ENCODE peak calls at places on chromosomes 7 and 10, in five cellular contexts. F is MM.1S, P is HepG2, G is testis, M is GM23248. X is an unnamed sample. For H3K4me1, the result is how much of the 10 kb centered on the place peaks cover.

GRCh38 chr7:1663857-1664651 is 6.0 kb upstream of the ELFN1 start:
- DNase-seq in F (no peak), P (no peak), G (no peak), M (no peak), X (no peak)

GRCh38 chr10:132812544-132812943 is 26.6 kb upstream of the NKX6-2 start:
- DNase-seq in F (no peak), P (no peak), G (no peak), M (no peak), X (no peak)

GRCh38 chr10:95793401-95794045 is 37.6 kb downstream of the ENTPD1 start:
- DNase-seq in F (no peak), P (no peak), G (peak), M (no peak), X (peak)

GRCh38 chr7:127803626-127804025 is 151.6 kb downstream of the SND1 start:
- DNase-seq in F (no peak), P (no peak), G (no peak), M (peak), X (no peak)

GRCh38 chr7:36684951-36685350 is 39.3 kb downstream of the AOAH start:
- DNase-seq in F (no peak), P (no peak), G (no peak), M (no peak), X (no peak)

GRCh38 chr7:158729646-158730382 is 25.2 kb upstream of the NCAPG2 start:
- DNase-seq in F (no peak), P (no peak), G (no peak), M (no peak), X (no peak)

GRCh38 chr10:26486985-26487850 is 49.1 kb downstream of the APBB1IP start:
- DNase-seq in F (no peak), P (peak), G (no peak), M (peak), X (no peak)

GRCh38 chr7:20164420-20165145 is 52.6 kb downstream of the MACC1 start:
- DNase-seq in F (no peak), P (no peak), G (no peak), M (peak), X (no peak)

GRCh38 chr10:71277914-71278665 is 41.0 kb upstream of the SLC29A3 start:
- DNase-seq in F (no peak), P (no peak), G (no peak), M (no peak), X (no peak)

GRCh38 chr7:106170216-106170615 is 58.1 kb upstream of the SYPL1 start:
- DNase-seq in F (no peak), P (no peak), G (no peak), M (no peak), X (no peak)

GRCh38 chr10:100364735-100365391 is 17.8 kb downstream of the SCD start:
- DNase-seq in F (no peak), P (peak), G (peak), M (peak), X (peak)

GRCh38 chr7:26293569-26294308 is 2.1 kb downstream of the SNX10 start:
- DNase-seq in F (peak), P (no peak), G (no peak), M (no peak), X (peak)

GRCh38 chr7:52715701-52716100 is 319.7 kb upstream of the POM121L12 start:
- DNase-seq in F (no peak), P (no peak), G (peak), M (no peak), X (no peak)

GRCh38 chr10:121002586-121003205 is 151.5 kb downstream of the WDR11 start:
- DNase-seq in F (no peak), P (no peak), G (no peak), M (no peak), X (peak)

GRCh38 chr7:51965454-51965853 is 648.8 kb upstream of the COBL start:
- DNase-seq in F (no peak), P (no peak), G (no peak), M (no peak), X (no peak)

GRCh38 chr7:107891619-107892366 is 810 bp downstream of the DLD start:
- DNase-seq in F (peak), P (no peak), G (no peak), M (peak), X (no peak)

GRCh38 chr10:107747851-107748250 is 583.3 kb upstream of the SORCS1 start:
- DNase-seq in F (no peak), P (no peak), G (no peak), M (no peak), X (no peak)

GRCh38 chr10:86348321-86349210 is 18.0 kb downstream of the GRID1 start:
- DNase-seq in F (no peak), P (peak), G (no peak), M (no peak), X (no peak)

GRCh38 chr7:129969881-129970446 is 17.2 kb upstream of the UBE2H start:
- DNase-seq in F (no peak), P (no peak), G (no peak), M (peak), X (no peak)

GRCh38 chr10:4147214-4147613 is 362.2 kb upstream of the KLF6 start:
- DNase-seq in F (no peak), P (no peak), G (no peak), M (no peak), X (no peak)

DNA sequence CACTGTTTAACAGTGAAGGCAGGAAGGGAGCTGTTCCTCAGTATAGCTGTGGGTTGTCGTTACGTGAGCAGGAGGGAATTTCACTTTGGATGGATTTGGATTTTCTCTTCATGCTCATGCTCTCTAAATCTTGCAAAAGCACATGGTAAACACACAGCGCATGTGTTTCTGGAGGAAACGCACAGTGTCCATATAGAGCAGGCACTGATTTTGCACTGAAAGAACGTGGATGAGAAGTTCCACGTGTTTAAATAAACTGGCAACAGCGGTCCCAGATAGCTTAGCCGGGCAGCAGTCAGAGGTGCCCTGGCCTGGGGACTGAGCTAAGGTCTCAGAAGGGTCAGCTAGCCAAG is 188.6 kb downstream of the MGMT start:
- DNase-seq in F (no peak), P (no peak), G (no peak), M (no peak), X (no peak)
- H3K27ac ChIP-seq in F (no peak), P (no peak), G (no peak), M (no peak), X (no peak)

GRCh38 chr7:104980969-104981670 is 32.9 kb upstream of the KMT2E start:
- DNase-seq in F (peak), P (peak), G (no peak), M (peak), X (no peak)

GRCh38 chr7:104983620-104984539 is 30.1 kb upstream of the KMT2E start:
- DNase-seq in F (peak), P (peak), G (peak), M (peak), X (peak)

GRCh38 chr7:104982773-104983619 is 31.0 kb upstream of the KMT2E start:
- DNase-seq in F (peak), P (no peak), G (no peak), M (no peak), X (no peak)

GRCh38 chr7:104981671-104982036 is 32.4 kb upstream of the KMT2E start:
- DNase-seq in F (no peak), P (no peak), G (no peak), M (no peak), X (no peak)

GRCh38 chr7:104982308-104982755 is 31.7 kb upstream of the KMT2E start:
- DNase-seq in F (peak), P (no peak), G (no peak), M (peak), X (no peak)
- H3K4me1 ChIP-seq in F (under half), P (under half), G (half or more), M (half or more), X (half or more)

GRCh38 chr10:50421026-50421719 is 169.9 kb upstream of the ASAH2 start:
- DNase-seq in F (peak), P (peak), G (peak), M (peak), X (peak)

GRCh38 chr10:50422259-50422658 is 170.9 kb upstream of the ASAH2 start:
- DNase-seq in F (peak), P (no peak), G (no peak), M (no peak), X (no peak)

GRCh38 chr10:50420166-50420565 is 168.8 kb upstream of the ASAH2 start:
- DNase-seq in F (no peak), P (no peak), G (no peak), M (no peak), X (no peak)

GRCh38 chr10:50426485-50426884 is 175.2 kb upstream of the ASAH2 start:
- DNase-seq in F (peak), P (no peak), G (no peak), M (no peak), X (no peak)

GRCh38 chr10:50423448-50423847 is 172.1 kb upstream of the ASAH2 start:
- DNase-seq in F (no peak), P (no peak), G (no peak), M (no peak), X (no peak)
- H3K27ac ChIP-seq in F (no peak), P (no peak), G (no peak), M (no peak), X (no peak)

GRCh38 chr10:110504111-110504735 is 6.5 kb downstream of the DUSP5 start:
- DNase-seq in F (peak), P (no peak), G (peak), M (peak), X (peak)

GRCh38 chr10:110502072-110502845 is 4.6 kb downstream of the DUSP5 start:
- DNase-seq in F (peak), P (no peak), G (no peak), M (no peak), X (no peak)

GRCh38 chr10:110505130-110505815 is 7.6 kb downstream of the DUSP5 start:
- DNase-seq in F (no peak), P (no peak), G (no peak), M (no peak), X (no peak)

GRCh38 chr10:110502851-110503301 is 5.2 kb downstream of the DUSP5 start:
- DNase-seq in F (peak), P (no peak), G (peak), M (peak), X (no peak)

GRCh38 chr10:110503528-110504110 is 5.9 kb downstream of the DUSP5 start:
- DNase-seq in F (no peak), P (no peak), G (no peak), M (no peak), X (no peak)
- H3K4me1 ChIP-seq in F (half or more), P (under half), G (under half), M (half or more), X (under half)

GRCh38 chr10:60979667-60980104 is 35.7 kb upstream of the RHOBTB1 start:
- DNase-seq in F (no peak), P (no peak), G (no peak), M (no peak), X (no peak)
- H3K27ac ChIP-seq in F (no peak), P (peak), G (peak), M (no peak), X (no peak)

X was measured in body of pancreas.